ENCODE peak calls at places on chromosomes 11 and 22, in four cellular contexts. N, Z, X and K are unnamed samples.

GRCh38 chr11:69463892-69464620 is 17.4 kb upstream of the LINC01488 start:
- DNase-seq in N (no peak), Z (no peak), X (no peak), K (no peak)

GRCh38 chr11:1665313-1665712 is 31.7 kb upstream of the KRTAP5-6 start:
- DNase-seq in N (no peak), Z (no peak), X (no peak), K (no peak)

GRCh38 chr11:110243804-110244203 is 52.6 kb downstream of the RDX start:
- DNase-seq in N (no peak), Z (no peak), X (no peak), K (no peak)

GRCh38 chr11:110830344-110831141 is 118.3 kb upstream of the ARHGAP20 start:
- DNase-seq in N (peak), Z (no peak), X (no peak), K (peak)

GRCh38 chr11:867856-868358 is 25.3 kb downstream of the TSPAN4 start:
- DNase-seq in N (no peak), Z (no peak), X (no peak), K (no peak)

GRCh38 chr11:116885951-116886629 is 48.7 kb upstream of the APOA1 start:
- DNase-seq in N (peak), Z (no peak), X (no peak), K (peak)

GRCh38 chr11:73230276-73230875 is 12.3 kb downstream of the P2RY2 start:
- DNase-seq in N (no peak), Z (no peak), X (no peak), K (no peak)

GRCh38 chr11:1931791-1932480 is 12.4 kb downstream of the TNNT3 start:
- DNase-seq in N (no peak), Z (no peak), X (no peak), K (no peak)

GRCh38 chr11:59173964-59174663 is 2.2 kb downstream of the DTX4 start:
- DNase-seq in N (no peak), Z (no peak), X (no peak), K (no peak)
- H3K4me3 ChIP-seq in N (no peak), Z (peak), X (peak), K (no peak)

GRCh38 chr11:27699926-27700350 is 317 bp downstream of the BDNF start:
- DNase-seq in N (no peak), Z (no peak), X (peak), K (no peak)

GRCh38 chr11:27699242-27699925 is 871 bp downstream of the BDNF start:
- DNase-seq in N (peak), Z (no peak), X (peak), K (peak)

GRCh38 chr11:27700351-27701261 is at the start of gene BDNF:
- DNase-seq in N (peak), Z (no peak), X (peak), K (peak)

GRCh38 chr11:27697679-27698275 is 2.5 kb downstream of the BDNF start:
- DNase-seq in N (no peak), Z (no peak), X (no peak), K (no peak)

GRCh38 chr11:27698872-27699241 is 1.4 kb downstream of the BDNF start:
- DNase-seq in N (peak), Z (no peak), X (peak), K (peak)
- TF ChIP-seq CTCF in N (peak), Z (peak), X (peak), K (peak)

DNA sequence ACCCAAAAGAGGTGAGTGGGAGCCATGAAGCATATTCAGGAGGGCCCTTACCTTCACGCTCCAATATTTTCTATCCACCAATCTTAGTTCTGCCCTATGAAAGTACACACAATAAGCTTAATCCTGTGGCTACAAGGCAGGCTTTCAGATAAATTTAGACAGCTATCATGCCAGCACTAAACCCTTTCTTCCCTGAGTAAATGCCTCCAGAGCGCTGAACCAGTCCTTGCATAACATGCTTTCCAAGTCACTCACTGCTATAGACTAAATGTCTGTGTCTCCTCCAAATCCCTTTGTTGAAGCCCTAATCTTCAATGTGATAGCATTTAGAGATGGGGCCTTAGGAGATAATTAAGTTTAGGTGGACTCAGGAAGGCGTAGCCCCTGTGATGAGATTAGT is 50.3 kb upstream of the FIBIN start:
- DNase-seq in N (no peak), Z (no peak), X (no peak), K (no peak)
- H3K4me3 ChIP-seq in N (no peak), Z (no peak), X (no peak), K (no peak)

GRCh38 chr11:85810521-85810870 is 445 bp downstream of the SYTL2 start:
- DNase-seq in N (no peak), Z (no peak), X (no peak), K (no peak)

GRCh38 chr11:85811624-85812023 is 683 bp upstream of the SYTL2 start:
- DNase-seq in N (no peak), Z (no peak), X (no peak), K (no peak)

GRCh38 chr11:85810871-85811611 is at the start of gene SYTL2:
- DNase-seq in N (peak), Z (no peak), X (peak), K (no peak)

GRCh38 chr11:85809191-85809590 is 1.8 kb downstream of the SYTL2 start:
- DNase-seq in N (no peak), Z (no peak), X (no peak), K (no peak)

DNA sequence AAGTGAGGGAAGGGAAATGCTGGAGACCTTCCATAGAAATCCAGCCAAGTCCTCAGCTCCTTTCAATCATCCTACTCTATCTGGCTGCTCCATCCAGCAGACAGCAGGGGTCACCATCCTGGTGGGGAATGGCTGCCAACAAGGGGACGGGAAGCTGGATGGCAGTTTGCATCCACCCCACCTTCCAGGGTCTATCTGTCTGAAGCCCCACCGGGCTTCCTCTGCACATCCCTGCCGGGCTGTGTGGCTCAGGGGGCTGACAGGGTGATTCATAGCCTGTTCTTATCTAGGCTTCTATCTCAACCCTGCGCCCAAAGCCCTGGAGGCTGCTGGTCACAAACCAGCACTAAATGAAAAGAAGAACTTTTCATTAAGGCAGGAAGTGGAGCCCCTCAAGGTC is 1.1 kb downstream of the SYTL2 start:
- DNase-seq in N (no peak), Z (no peak), X (peak), K (no peak)
- TF ChIP-seq CTCF in N (peak), Z (no peak), X (no peak), K (peak)

GRCh38 chr11:118174006-118174567 is 2.4 kb downstream of the SCN2B start:
- DNase-seq in N (no peak), Z (no peak), X (no peak), K (no peak)

GRCh38 chr11:118175031-118175531 is 1.4 kb downstream of the SCN2B start:
- DNase-seq in N (peak), Z (no peak), X (no peak), K (no peak)

GRCh38 chr11:118175600-118176399 is 639 bp downstream of the SCN2B start:
- DNase-seq in N (no peak), Z (no peak), X (no peak), K (no peak)

GRCh38 chr11:118180300-118180703 is 3.9 kb upstream of the SCN2B start:
- DNase-seq in N (peak), Z (no peak), X (peak), K (no peak)

GRCh38 chr11:118176400-118177134 is at the start of gene SCN2B:
- DNase-seq in N (peak), Z (no peak), X (no peak), K (no peak)
- H3K4me3 ChIP-seq in N (no peak), Z (peak), X (peak), K (no peak)

DNA sequence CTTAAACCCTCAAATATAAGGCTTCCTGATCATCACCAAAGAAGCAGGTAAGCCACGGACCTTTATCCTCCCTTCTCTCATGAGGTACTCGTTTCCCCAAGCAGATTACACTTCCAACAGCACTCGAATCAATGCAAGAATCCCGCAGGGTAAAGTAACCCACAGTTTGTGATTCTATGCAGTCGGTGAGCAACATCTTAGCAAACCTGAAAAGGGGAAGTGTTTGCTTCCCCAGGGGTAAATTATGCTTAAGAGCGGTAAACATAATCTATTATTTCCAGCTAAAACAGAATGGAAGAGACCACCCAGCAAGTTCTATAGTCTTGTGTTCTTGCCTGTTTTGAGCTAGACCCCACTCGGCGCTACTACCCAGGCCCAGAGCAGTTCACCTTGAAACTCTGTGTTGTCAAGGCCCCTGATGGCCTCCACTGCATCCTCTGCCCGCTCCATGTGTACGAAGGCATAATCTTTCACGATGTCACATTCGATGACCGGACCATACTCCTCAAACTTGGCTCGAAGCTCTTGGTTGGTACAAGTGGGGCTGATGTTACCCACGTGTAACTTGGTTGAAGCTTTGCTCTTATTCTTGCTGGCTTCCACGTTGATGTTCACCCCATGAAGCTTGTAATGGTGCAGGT is 1.3 kb downstream of the RBM4B start:
- DNase-seq in N (no peak), Z (no peak), X (no peak), K (no peak)
- TF ChIP-seq CTCF in N (no peak), Z (no peak), X (no peak), K (no peak)

DNA sequence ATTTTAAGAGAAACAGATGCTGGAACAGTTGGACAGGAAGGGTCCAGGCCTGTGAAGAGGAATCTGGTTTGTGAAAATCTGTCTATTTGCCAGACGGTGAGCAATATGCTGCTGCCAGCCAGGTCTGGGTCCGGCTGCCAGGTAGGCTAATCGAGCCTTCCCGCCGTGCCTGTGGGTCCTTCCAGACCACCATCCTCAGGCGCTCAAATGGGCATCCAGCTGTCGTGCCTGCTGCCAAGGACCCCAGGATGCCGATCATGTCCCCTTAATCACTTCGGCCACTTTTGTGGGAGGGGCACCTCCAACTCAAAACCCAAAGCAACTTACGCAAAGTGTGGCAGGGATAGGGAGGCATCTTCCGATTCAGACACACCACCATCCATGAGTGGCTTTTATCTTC is 528.5 kb downstream of the MIAT start:
- DNase-seq in N (no peak), Z (no peak), X (peak), K (no peak)
- H3K4me3 ChIP-seq in N (no peak), Z (no peak), X (no peak), K (no peak)